ENCODE peak calls at places on chromosomes 4 and X, in seven cellular contexts. One of them, this sample, is unnamed.

GRCh38 chr4:183288955-183289354 is 31.1 kb downstream of the CLDN22 start:
- DNase-seq in iPS DF 19.7: no peak
- DNase-seq in mucosa of gallbladder: no peak
- DNase-seq in AG08396: no peak
- DNase-seq in naive B cell: no peak
- DNase-seq in dermis blood vessel endothelial cell: no peak
- DNase-seq in GM23338: peak
- DNase-seq in this sample: no peak

GRCh38 chr4:114015444-114015899 is 36.0 kb upstream of the ARSJ start:
- DNase-seq in GM23338: no peak
- DNase-seq in naive B cell: no peak
- DNase-seq in mucosa of gallbladder: peak
- DNase-seq in dermis blood vessel endothelial cell: peak
- DNase-seq in AG08396: peak
- DNase-seq in iPS DF 19.7: no peak
- DNase-seq in this sample: no peak

GRCh38 chr4:182807841-182808548 is 109.2 kb downstream of the DCTD start:
- DNase-seq in iPS DF 19.7: no peak
- DNase-seq in GM23338: peak
- DNase-seq in dermis blood vessel endothelial cell: no peak
- DNase-seq in AG08396: no peak
- DNase-seq in mucosa of gallbladder: no peak
- DNase-seq in naive B cell: no peak
- DNase-seq in this sample: no peak

GRCh38 chr4:20723463-20723862 is 23.2 kb downstream of the PACRGL start:
- DNase-seq in dermis blood vessel endothelial cell: no peak
- DNase-seq in naive B cell: no peak
- DNase-seq in mucosa of gallbladder: no peak
- DNase-seq in AG08396: no peak
- DNase-seq in GM23338: no peak
- DNase-seq in iPS DF 19.7: no peak
- DNase-seq in this sample: no peak

GRCh38 chr4:148059617-148060180 is 327.8 kb downstream of the ARHGAP10 start:
- DNase-seq in naive B cell: no peak
- DNase-seq in GM23338: no peak
- DNase-seq in AG08396: no peak
- DNase-seq in iPS DF 19.7: no peak
- DNase-seq in dermis blood vessel endothelial cell: no peak
- DNase-seq in mucosa of gallbladder: peak
- DNase-seq in this sample: no peak

GRCh38 chr4:21304061-21304541 is 603.8 kb downstream of the PACRGL start:
- DNase-seq in naive B cell: no peak
- DNase-seq in AG08396: no peak
- DNase-seq in GM23338: peak
- DNase-seq in mucosa of gallbladder: no peak
- DNase-seq in dermis blood vessel endothelial cell: no peak
- DNase-seq in iPS DF 19.7: peak
- DNase-seq in this sample: peak

GRCh38 chr4:183136880-183137279 is 37.8 kb downstream of the WWC2 start:
- DNase-seq in AG08396: no peak
- DNase-seq in iPS DF 19.7: no peak
- DNase-seq in dermis blood vessel endothelial cell: peak
- DNase-seq in naive B cell: no peak
- DNase-seq in mucosa of gallbladder: no peak
- DNase-seq in GM23338: no peak
- DNase-seq in this sample: no peak

GRCh38 chr4:132504438-132504837 is 644.7 kb upstream of the PCDH10 start:
- DNase-seq in AG08396: no peak
- DNase-seq in naive B cell: no peak
- DNase-seq in dermis blood vessel endothelial cell: no peak
- DNase-seq in iPS DF 19.7: no peak
- DNase-seq in GM23338: no peak
- DNase-seq in mucosa of gallbladder: no peak
- DNase-seq in this sample: no peak

GRCh38 chrX:848366-848765 is 217.8 kb downstream of the SHOX start:
- DNase-seq in mucosa of gallbladder: no peak
- DNase-seq in naive B cell: no peak
- DNase-seq in AG08396: no peak
- DNase-seq in iPS DF 19.7: no peak
- DNase-seq in dermis blood vessel endothelial cell: no peak
- DNase-seq in GM23338: no peak
- DNase-seq in this sample: no peak

GRCh38 chrX:13440166-13440565 is 120.3 kb upstream of the ATXN3L start:
- DNase-seq in GM23338: no peak
- DNase-seq in iPS DF 19.7: no peak
- DNase-seq in mucosa of gallbladder: no peak
- DNase-seq in AG08396: no peak
- DNase-seq in naive B cell: no peak
- DNase-seq in dermis blood vessel endothelial cell: no peak
- DNase-seq in this sample: peak

GRCh38 chr4:165359501-165359900 is 19.3 kb upstream of the CPE start:
- DNase-seq in AG08396: no peak
- DNase-seq in GM23338: no peak
- DNase-seq in iPS DF 19.7: no peak
- DNase-seq in naive B cell: no peak
- DNase-seq in mucosa of gallbladder: no peak
- DNase-seq in dermis blood vessel endothelial cell: no peak
- DNase-seq in this sample: no peak

GRCh38 chr4:151955721-151956340 is 195.0 kb upstream of the GATB start:
- DNase-seq in AG08396: no peak
- DNase-seq in mucosa of gallbladder: no peak
- DNase-seq in GM23338: no peak
- DNase-seq in dermis blood vessel endothelial cell: no peak
- DNase-seq in naive B cell: no peak
- DNase-seq in iPS DF 19.7: no peak
- DNase-seq in this sample: no peak

GRCh38 chr4:140427104-140427918 is at the start of gene CLGN:
- DNase-seq in iPS DF 19.7: peak
- DNase-seq in GM23338: peak
- DNase-seq in naive B cell: peak
- DNase-seq in mucosa of gallbladder: peak
- DNase-seq in AG08396: peak
- DNase-seq in dermis blood vessel endothelial cell: peak
- DNase-seq in this sample: peak

GRCh38 chrX:34382416-34382815 is 250.3 kb upstream of the FAM47A start:
- DNase-seq in iPS DF 19.7: no peak
- DNase-seq in mucosa of gallbladder: no peak
- DNase-seq in GM23338: no peak
- DNase-seq in naive B cell: no peak
- DNase-seq in AG08396: no peak
- DNase-seq in dermis blood vessel endothelial cell: peak
- DNase-seq in this sample: no peak

GRCh38 chr4:149574973-149575372 is 240.7 kb downstream of the IQCM start:
- DNase-seq in AG08396: no peak
- DNase-seq in dermis blood vessel endothelial cell: no peak
- DNase-seq in mucosa of gallbladder: no peak
- DNase-seq in iPS DF 19.7: no peak
- DNase-seq in GM23338: no peak
- DNase-seq in naive B cell: no peak
- DNase-seq in this sample: no peak

GRCh38 chr4:84895283-84895682 is 71.2 kb downstream of the WDFY3 start:
- DNase-seq in naive B cell: no peak
- DNase-seq in iPS DF 19.7: no peak
- DNase-seq in mucosa of gallbladder: no peak
- DNase-seq in AG08396: no peak
- DNase-seq in GM23338: no peak
- DNase-seq in dermis blood vessel endothelial cell: no peak
- DNase-seq in this sample: no peak

GRCh38 chrX:49172280-49172780 is 632 bp downstream of the PLP2 start:
- DNase-seq in mucosa of gallbladder: peak
- DNase-seq in naive B cell: peak
- DNase-seq in iPS DF 19.7: no peak
- DNase-seq in AG08396: peak
- DNase-seq in GM23338: peak
- DNase-seq in dermis blood vessel endothelial cell: peak
- DNase-seq in this sample: peak

GRCh38 chrX:14598330-14598729 is 69.0 kb downstream of the GLRA2 start:
- DNase-seq in naive B cell: no peak
- DNase-seq in AG08396: no peak
- DNase-seq in mucosa of gallbladder: no peak
- DNase-seq in iPS DF 19.7: peak
- DNase-seq in GM23338: peak
- DNase-seq in dermis blood vessel endothelial cell: no peak
- DNase-seq in this sample: no peak

GRCh38 chr4:6674500-6675149 is 19.1 kb upstream of the S100P start:
- DNase-seq in naive B cell: peak
- DNase-seq in dermis blood vessel endothelial cell: peak
- DNase-seq in GM23338: peak
- DNase-seq in AG08396: no peak
- DNase-seq in mucosa of gallbladder: peak
- DNase-seq in iPS DF 19.7: no peak
- DNase-seq in this sample: peak